ENCODE peak calls at places on chromosomes 7 and 10, in seven cellular contexts. T is sigmoid colon, A is neural progenitor cell, N is HFFc6, Q is T-helper 2 cell, R is HEK293T, H is left lung. C is an unnamed sample.

GRCh38 chr10:110214380-110214826 is 7.0 kb downstream of the MXI1 start:
- DNase-seq in T (no peak), A (no peak), N (no peak), Q (no peak), R (no peak), H (no peak), C (no peak)

GRCh38 chr7:106071356-106071998 is 40.6 kb downstream of the SYPL1 start:
- DNase-seq in T (no peak), A (no peak), N (no peak), Q (no peak), R (no peak), H (no peak), C (peak)

GRCh38 chr10:18607979-18608378 is 43.4 kb downstream of the NSUN6 start:
- DNase-seq in T (no peak), A (no peak), N (peak), Q (no peak), R (no peak), H (no peak), C (no peak)

GRCh38 chr7:30226593-30227268 is 57.7 kb upstream of the ZNRF2 start:
- DNase-seq in T (no peak), A (peak), N (no peak), Q (no peak), R (peak), H (no peak), C (no peak)

GRCh38 chr7:2037805-2038635 is 194.7 kb downstream of the MAD1L1 start:
- DNase-seq in T (peak), A (no peak), N (peak), Q (no peak), R (no peak), H (peak), C (peak)

GRCh38 chr10:76946268-76946667 is 691.3 kb downstream of the KCNMA1 start:
- DNase-seq in T (no peak), A (no peak), N (peak), Q (no peak), R (no peak), H (no peak), C (no peak)

GRCh38 chr7:29265208-29265923 is 70.8 kb downstream of the CHN2 start:
- DNase-seq in T (no peak), A (peak), N (no peak), Q (no peak), R (no peak), H (no peak), C (no peak)

GRCh38 chr10:42753507-42754154 is 29.0 kb upstream of the BMS1 start:
- DNase-seq in T (no peak), A (peak), N (no peak), Q (no peak), R (peak), H (no peak), C (no peak)